ENCODE peak calls at places on chromosomes 4 and X, in four cellular contexts. R is AG10803, H is AG08396, O is NCI-H774. U is an unnamed sample.

GRCh38 chrX:141405878-141406492 is 163.7 kb upstream of the SPANXC start:
- DNase-seq in R (peak), H (peak), O (no peak), U (no peak)

GRCh38 chrX:130110379-130111219 is at the start of gene ELF4:
- DNase-seq in R (peak), H (peak), O (peak), U (no peak)

GRCh38 chrX:72081605-72082320 is 50.0 kb downstream of the RTL5 start:
- DNase-seq in O (no peak), R (no peak), H (no peak), U (no peak)

GRCh38 chr4:91840359-91840758 is 463.4 kb upstream of the GRID2 start:
- DNase-seq in R (no peak), O (no peak), H (no peak), U (no peak)

GRCh38 chr4:73707269-73707875 is 33.0 kb upstream of the CXCL8 start:
- DNase-seq in R (no peak), H (no peak), O (no peak), U (no peak)

GRCh38 chrX:30806187-30806728 is 82.8 kb downstream of the TAB3 start:
- DNase-seq in R (no peak), H (no peak), O (no peak), U (peak)

GRCh38 chrX:125090046-125090445 is 229.6 kb upstream of the TEX13C start:
- DNase-seq in O (peak), H (no peak), R (no peak), U (no peak)

GRCh38 chr4:40728341-40728740 is 21.4 kb upstream of the NSUN7 start:
- DNase-seq in O (no peak), H (no peak), R (no peak), U (no peak)

GRCh38 chr4:154911097-154911496 is 130.0 kb downstream of the RBM46 start:
- DNase-seq in R (peak), O (no peak), H (no peak), U (no peak)

GRCh38 chr4:124768596-124768995 is 56.1 kb upstream of the ANKRD50 start:
- DNase-seq in R (peak), O (no peak), H (no peak), U (no peak)

GRCh38 chr4:89640620-89641366 is 196.2 kb downstream of the SNCA start:
- DNase-seq in R (peak), O (no peak), H (peak), U (peak)

GRCh38 chr4:3868841-3869572 is 102.8 kb downstream of the ADRA2C start:
- DNase-seq in R (no peak), O (no peak), H (no peak), U (no peak)

GRCh38 chrX:8741981-8742380 is 10.0 kb upstream of the ANOS1 start:
- DNase-seq in O (no peak), R (no peak), H (no peak), U (no peak)

GRCh38 chr4:106056914-106057313 is 161.6 kb downstream of the NPNT start:
- DNase-seq in O (no peak), H (no peak), R (no peak), U (no peak)

GRCh38 chrX:140724337-140725105 is 15.0 kb downstream of the LINC00632 start:
- DNase-seq in O (no peak), R (peak), H (no peak), U (no peak)

GRCh38 chrX:102847362-102847761 is 89.7 kb upstream of the RAB40AL start:
- DNase-seq in H (no peak), O (no peak), R (no peak), U (no peak)

GRCh38 chr4:11720292-11720691 is 291.6 kb upstream of the HS3ST1 start:
- DNase-seq in O (peak), R (no peak), H (peak), U (no peak)

GRCh38 chrX:17595456-17596035 is 141.7 kb upstream of the SCML1 start:
- DNase-seq in R (peak), O (no peak), H (no peak), U (no peak)

GRCh38 chr4:170110290-170110672 is 20.5 kb upstream of the AADAT start:
- DNase-seq in R (no peak), O (no peak), H (no peak), U (no peak)

GRCh38 chr4:155952546-155952945 is 1.1 kb downstream of the CTSO start:
- DNase-seq in O (no peak), H (no peak), R (peak), U (no peak)

GRCh38 chr4:8701101-8702019 is 108.8 kb downstream of the CPZ start:
- DNase-seq in H (no peak), O (no peak), R (no peak), U (peak)

GRCh38 chr4:38034986-38035882 is 75.0 kb downstream of the PTTG2 start:
- DNase-seq in O (peak), H (peak), R (peak), U (no peak)

GRCh38 chrX:33133320-33133719 is 78.0 kb downstream of the DMD start:
- DNase-seq in R (no peak), H (no peak), O (no peak), U (no peak)

GRCh38 chrX:356385-357034 is 30.2 kb downstream of the PPP2R3B start:
- DNase-seq in O (no peak), R (peak), H (no peak), U (no peak)

GRCh38 chr4:65311120-65311519 is 359.2 kb downstream of the EPHA5 start:
- DNase-seq in H (no peak), O (no peak), R (no peak), U (no peak)

GRCh38 chr4:80173387-80173786 is 23.9 kb upstream of the PRDM8 start:
- DNase-seq in H (no peak), R (peak), O (no peak), U (no peak)

GRCh38 chr4:76002176-76002575 is 5.1 kb downstream of the CXCL9 start:
- DNase-seq in R (peak), O (no peak), H (no peak), U (no peak)

GRCh38 chr4:109127866-109128265 is 174.6 kb downstream of the COL25A1 start:
- DNase-seq in O (no peak), H (no peak), R (no peak), U (no peak)

GRCh38 chr4:131302108-131302507 is 1847.0 kb upstream of the PCDH10 start:
- DNase-seq in R (no peak), O (no peak), H (no peak), U (no peak)